ENCODE peak calls at places on chromosomes 5 and 9, in five cellular contexts. A is chondrocyte, Y is amniotic stem cell, L is coronary artery, T is ACHN. K is an unnamed sample.

GRCh38 chr9:133955821-133956411 is 36.2 kb downstream of the VAV2 start:
- DNase-seq in A (peak; percentile 87), T (no peak), Y (no peak), L (no peak), K (peak; percentile 78)

GRCh38 chr9:112012026-112012902 is 115.7 kb downstream of the UGCG start:
- DNase-seq in T (peak; percentile 94), Y (peak; percentile 76), A (no peak), L (no peak), K (no peak)

GRCh38 chr5:32810812-32811211 is 99.7 kb downstream of the NPR3 start:
- DNase-seq in Y (peak; percentile 68), L (no peak), A (no peak), T (no peak), K (no peak)

GRCh38 chr9:121369595-121370265 is at the start of gene STOM:
- DNase-seq in T (peak; percentile 56), A (peak; percentile 98), L (peak; percentile 97), Y (peak; percentile 60), K (peak; percentile 43)

GRCh38 chr9:129989740-129990139 is 53.2 kb downstream of the FNBP1 start:
- DNase-seq in T (peak; percentile 61), A (no peak), Y (no peak), L (no peak), K (no peak)

GRCh38 chr9:110110154-110110553 is 97.8 kb downstream of the C9orf152 start:
- DNase-seq in A (no peak), Y (no peak), T (no peak), L (no peak), K (no peak)

GRCh38 chr9:129176786-129177442 is 1.1 kb downstream of the IER5L start:
- DNase-seq in T (peak; percentile 23), Y (no peak), A (no peak), L (peak; percentile 83), K (no peak)

GRCh38 chr5:34687269-34688011 is 31.3 kb downstream of the RAI14 start:
- DNase-seq in L (no peak), T (peak; percentile 78), Y (no peak), A (no peak), K (no peak)

GRCh38 chr5:6682239-6682638 is 31.0 kb upstream of the TENT4A start:
- DNase-seq in L (no peak), T (no peak), Y (no peak), A (no peak), K (no peak)

GRCh38 chr9:105864248-105864898 is 170.0 kb downstream of the TMEM38B start:
- DNase-seq in Y (no peak), L (no peak), T (no peak), A (no peak), K (no peak)

GRCh38 chr5:113092683-113093082 is 116.1 kb downstream of the DCP2 start:
- DNase-seq in Y (no peak), L (no peak), T (no peak), A (no peak), K (no peak)

GRCh38 chr5:54531536-54531935 is 14.0 kb downstream of the SNX18 start:
- DNase-seq in T (no peak), A (no peak), Y (no peak), L (peak; percentile 68), K (no peak)

GRCh38 chr9:93290495-93291434 is 106.8 kb downstream of the WNK2 start:
- DNase-seq in Y (no peak), L (no peak), T (no peak), A (no peak), K (no peak)

GRCh38 chr9:68740561-68740960 is 35.5 kb downstream of the PIP5K1B start:
- DNase-seq in A (no peak), T (no peak), L (no peak), Y (no peak), K (no peak)

GRCh38 chr9:95947118-95947517 is 71.6 kb downstream of the ERCC6L2 start:
- DNase-seq in L (no peak), A (no peak), Y (no peak), T (no peak), K (no peak)

GRCh38 chr9:18451409-18451808 is 22.5 kb upstream of the ADAMTSL1 start:
- DNase-seq in L (no peak), Y (no peak), A (no peak), T (no peak), K (no peak)

GRCh38 chr9:93138171-93138764 is 4.2 kb upstream of the NINJ1 start:
- DNase-seq in Y (no peak), A (no peak), T (no peak), L (no peak), K (peak; percentile 90)

GRCh38 chr5:141848771-141849370 is 29.3 kb downstream of the PCDH1 start:
- DNase-seq in T (peak; percentile 46), L (peak; percentile 80), Y (no peak), A (no peak), K (no peak)

GRCh38 chr5:94181940-94182339 is 436.5 kb downstream of the KIAA0825 start:
- DNase-seq in Y (no peak), T (peak; percentile 22), L (no peak), A (no peak), K (peak; percentile 9)

GRCh38 chr9:11973011-11973410 is 720.2 kb upstream of the TYRP1 start:
- DNase-seq in T (no peak), A (no peak), Y (no peak), L (no peak), K (no peak)

GRCh38 chr9:83472221-83472665 is 66.0 kb downstream of the FRMD3 start:
- DNase-seq in A (no peak), Y (no peak), L (no peak), T (no peak), K (no peak)

GRCh38 chr9:69759478-69760277 is at the start of gene PTAR1:
- DNase-seq in T (peak; percentile 90), A (peak; percentile 95), L (peak; percentile 89), Y (peak; percentile 64), K (peak; percentile 78)

GRCh38 chr9:4904322-4905134 is 80.5 kb upstream of the JAK2 start:
- DNase-seq in T (no peak), L (no peak), Y (no peak), A (no peak), K (no peak)

GRCh38 chr5:80082731-80083114 is 47.6 kb downstream of the THBS4 start:
- DNase-seq in T (no peak), A (no peak), L (no peak), Y (peak; percentile 83), K (peak; percentile 88)

GRCh38 chr5:151670953-151671636 is 15.6 kb downstream of the SPARC start:
- DNase-seq in Y (no peak), L (peak; percentile 89), T (no peak), A (no peak), K (no peak)

GRCh38 chr5:141483842-141484241 is 988 bp upstream of the PCDHGC4 start:
- DNase-seq in L (no peak), A (no peak), Y (no peak), T (no peak), K (no peak)

GRCh38 chr5:130727834-130728233 is 437.2 kb downstream of the HINT1 start:
- DNase-seq in Y (no peak), L (no peak), A (no peak), T (no peak), K (no peak)

GRCh38 chr9:93891549-93892310 is 63.4 kb downstream of the BARX1 start:
- DNase-seq in T (no peak), A (peak; percentile 33), L (no peak), Y (no peak), K (no peak)

GRCh38 chr9:137157618-137158502 is 12.0 kb downstream of the LRRC26 start:
- DNase-seq in L (no peak), T (no peak), A (no peak), Y (no peak), K (no peak)

K was measured in NCI-H524.